ENCODE peak calls at places on chromosomes 3 and 15, in four cellular contexts. U, B, F and E are unnamed samples.

GRCh38 chr3:37174532-37175126 is at the start of gene LRRFIP2:
- DNase-seq in U (no peak), B (no peak), F (no peak), E (no peak)

GRCh38 chr3:119293761-119294401 is at the start of gene ARHGAP31:
- DNase-seq in U (peak), B (peak), F (peak), E (peak)

GRCh38 chr15:86236721-86237121 is 157.1 kb downstream of the AGBL1 start:
- DNase-seq in U (no peak), B (no peak), F (no peak), E (no peak)

GRCh38 chr3:122415104-122415744 is 638 bp downstream of the WDR5B start:
- DNase-seq in U (peak), B (peak), F (no peak), E (no peak)

GRCh38 chr3:171358891-171359218 is 101.3 kb downstream of the TNIK start:
- DNase-seq in U (no peak), B (no peak), F (no peak), E (no peak)

GRCh38 chr15:64855206-64856000 is 13.7 kb downstream of the PLEKHO2 start:
- DNase-seq in U (no peak), B (no peak), F (no peak), E (no peak)

GRCh38 chr15:56052389-56053045 is 59.1 kb upstream of the NEDD4 start:
- DNase-seq in U (peak), B (no peak), F (no peak), E (no peak)

GRCh38 chr15:36925671-36926421 is 174.5 kb downstream of the MEIS2 start:
- DNase-seq in U (no peak), B (no peak), F (no peak), E (no peak)

GRCh38 chr3:197268319-197268718 is 30.1 kb downstream of the DLG1 start:
- DNase-seq in U (no peak), B (no peak), F (no peak), E (no peak)

GRCh38 chr15:79853492-79854328 is 43.1 kb downstream of the MTHFS start:
- DNase-seq in U (peak), B (peak), F (no peak), E (peak)

GRCh38 chr3:174430986-174431385 is 428.1 kb upstream of the NAALADL2 start:
- DNase-seq in U (no peak), B (no peak), F (no peak), E (no peak)

GRCh38 chr15:85412956-85413854 is 32.8 kb downstream of the AKAP13 start:
- DNase-seq in U (peak), B (peak), F (peak), E (peak)

GRCh38 chr3:167653750-167654149 is at the start of gene WDR49:
- DNase-seq in U (no peak), B (no peak), F (no peak), E (no peak)

GRCh38 chr3:16496408-16497222 is 16.9 kb downstream of the RFTN1 start:
- DNase-seq in U (no peak), B (no peak), F (no peak), E (no peak)

GRCh38 chr15:28989239-28989830 is 103.6 kb downstream of the APBA2 start:
- DNase-seq in U (no peak), B (no peak), F (no peak), E (peak)

GRCh38 chr3:182962162-182962561 is 18.2 kb downstream of the DCUN1D1 start:
- DNase-seq in U (no peak), B (no peak), F (no peak), E (no peak)

GRCh38 chr3:10852031-10852795 is 36.2 kb downstream of the SLC6A11 start:
- DNase-seq in U (no peak), B (no peak), F (no peak), E (no peak)

GRCh38 chr15:52019394-52020252 is 604 bp downstream of the MAPK6 start:
- DNase-seq in U (peak), B (peak), F (peak), E (peak)

GRCh38 chr15:42608110-42608531 is 32.7 kb downstream of the STARD9 start:
- DNase-seq in U (peak), B (peak), F (no peak), E (no peak)

GRCh38 chr3:100609963-100610362 is 562 bp downstream of the ADGRG7 start:
- DNase-seq in U (no peak), B (no peak), F (no peak), E (no peak)